ENCODE peak calls at places on chromosomes 1 and 21, in five cellular contexts. Q, H, O, M and C are unnamed samples.

GRCh38 chr1:154996966-154997701 is 3.7 kb downstream of the LENEP start:
- DNase-seq in Q (no peak), H (no peak), O (no peak), M (no peak), C (no peak)

GRCh38 chr1:181128592-181129497 is 40.3 kb downstream of the IER5 start:
- DNase-seq in Q (no peak), H (peak), O (no peak), M (no peak), C (no peak)

GRCh38 chr1:202692959-202693555 is 17.2 kb downstream of the SYT2 start:
- DNase-seq in Q (peak), H (peak), O (peak), M (peak), C (no peak)

GRCh38 chr1:236623371-236624166 is 19.3 kb upstream of the HEATR1 start:
- DNase-seq in Q (no peak), H (no peak), O (no peak), M (peak), C (no peak)

GRCh38 chr1:180945151-180945550 is 32.5 kb downstream of the KIAA1614 start:
- DNase-seq in Q (no peak), H (no peak), O (no peak), M (no peak), C (no peak)

GRCh38 chr1:167795810-167796740 is 74.3 kb downstream of the MPZL1 start:
- DNase-seq in Q (no peak), H (peak), O (peak), M (no peak), C (no peak)

GRCh38 chr21:35882791-35883240 is 177.5 kb downstream of the SETD4 start:
- DNase-seq in Q (no peak), H (no peak), O (no peak), M (no peak), C (no peak)

GRCh38 chr1:95132762-95133161 is 15.6 kb downstream of the TLCD4 start:
- DNase-seq in Q (no peak), H (no peak), O (no peak), M (no peak), C (no peak)

GRCh38 chr1:212451416-212452322 is 18.9 kb downstream of the NENF start:
- DNase-seq in Q (no peak), H (no peak), O (no peak), M (no peak), C (no peak)

GRCh38 chr1:168484083-168484482 is 59.7 kb downstream of the XCL2 start:
- DNase-seq in Q (no peak), H (no peak), O (no peak), M (no peak), C (no peak)

GRCh38 chr1:203593143-203593542 is 33.5 kb upstream of the ATP2B4 start:
- DNase-seq in Q (no peak), H (no peak), O (no peak), M (no peak), C (no peak)

GRCh38 chr21:40678681-40679284 is 168.2 kb downstream of the DSCAM start:
- DNase-seq in Q (no peak), H (no peak), O (no peak), M (no peak), C (no peak)

GRCh38 chr1:54839824-54840223 is 38.7 kb upstream of the TTC22 start:
- DNase-seq in Q (no peak), H (no peak), O (no peak), M (no peak), C (peak)

GRCh38 chr1:243525085-243525487 is 269.2 kb downstream of the SDCCAG8 start:
- DNase-seq in Q (no peak), H (no peak), O (peak), M (no peak), C (no peak)

GRCh38 chr1:3774503-3775247 is 2.1 kb downstream of the SMIM1 start:
- DNase-seq in Q (no peak), H (no peak), O (no peak), M (no peak), C (no peak)

GRCh38 chr1:204576422-204576821 is 60.2 kb downstream of the MDM4 start:
- DNase-seq in Q (no peak), H (no peak), O (no peak), M (no peak), C (no peak)